ENCODE peak calls at places on chromosomes 5 and 9, in nine cellular contexts. One of them, this sample, is unnamed.

GRCh38 chr5:81896764-81897163 is 75.1 kb upstream of the ATG10 start:
- DNase-seq in cardiac muscle cell: no peak
- DNase-seq in brain pericyte: no peak
- DNase-seq in D721Med: no peak
- DNase-seq in HuH-7: no peak
- DNase-seq in mesenteric fat pad: no peak
- DNase-seq in NCI-H1092: no peak
- DNase-seq in MV-4-11: peak; percentile 51
- DNase-seq in epithelial cell of esophagus: peak; percentile 7
- DNase-seq in this sample: no peak

GRCh38 chr5:168920019-168920813 is 341.0 kb upstream of the PANK3 start:
- DNase-seq in MV-4-11: peak; percentile 55
- DNase-seq in cardiac muscle cell: no peak
- DNase-seq in mesenteric fat pad: no peak
- DNase-seq in D721Med: no peak
- DNase-seq in HuH-7: no peak
- DNase-seq in NCI-H1092: no peak
- DNase-seq in brain pericyte: no peak
- DNase-seq in epithelial cell of esophagus: no peak
- DNase-seq in this sample: no peak

GRCh38 chr9:87950765-87951488 is 23.4 kb downstream of the CDK20 start:
- DNase-seq in mesenteric fat pad: no peak
- DNase-seq in D721Med: no peak
- DNase-seq in HuH-7: peak; percentile 55
- DNase-seq in epithelial cell of esophagus: peak; percentile 50
- DNase-seq in MV-4-11: peak; percentile 5
- DNase-seq in NCI-H1092: peak; percentile 1
- DNase-seq in cardiac muscle cell: peak; percentile 44
- DNase-seq in brain pericyte: no peak
- DNase-seq in this sample: no peak

GRCh38 chr5:37553720-37554402 is 174.7 kb downstream of the WDR70 start:
- DNase-seq in mesenteric fat pad: no peak
- DNase-seq in epithelial cell of esophagus: peak; percentile 9
- DNase-seq in cardiac muscle cell: no peak
- DNase-seq in HuH-7: no peak
- DNase-seq in NCI-H1092: no peak
- DNase-seq in D721Med: no peak
- DNase-seq in brain pericyte: no peak
- DNase-seq in MV-4-11: peak; percentile 1
- DNase-seq in this sample: no peak

GRCh38 chr9:121559183-121559582 is 59.5 kb upstream of the GGTA1 start:
- DNase-seq in NCI-H1092: no peak
- DNase-seq in brain pericyte: no peak
- DNase-seq in HuH-7: no peak
- DNase-seq in MV-4-11: peak; percentile 12
- DNase-seq in cardiac muscle cell: no peak
- DNase-seq in D721Med: no peak
- DNase-seq in epithelial cell of esophagus: peak; percentile 79
- DNase-seq in mesenteric fat pad: no peak
- DNase-seq in this sample: no peak

GRCh38 chr9:95383198-95383673 is 65.7 kb upstream of the FANCC start:
- DNase-seq in MV-4-11: no peak
- DNase-seq in HuH-7: no peak
- DNase-seq in D721Med: no peak
- DNase-seq in NCI-H1092: no peak
- DNase-seq in cardiac muscle cell: no peak
- DNase-seq in brain pericyte: no peak
- DNase-seq in epithelial cell of esophagus: peak; percentile 4
- DNase-seq in mesenteric fat pad: no peak
- DNase-seq in this sample: no peak

GRCh38 chr9:126097679-126098078 is 228.9 kb upstream of the MVB12B start:
- DNase-seq in D721Med: no peak
- DNase-seq in brain pericyte: no peak
- DNase-seq in MV-4-11: no peak
- DNase-seq in NCI-H1092: no peak
- DNase-seq in HuH-7: no peak
- DNase-seq in cardiac muscle cell: no peak
- DNase-seq in epithelial cell of esophagus: no peak
- DNase-seq in mesenteric fat pad: no peak
- DNase-seq in this sample: no peak

GRCh38 chr5:177984565-177985166 is 11.4 kb downstream of the PROP1 start:
- DNase-seq in NCI-H1092: no peak
- DNase-seq in HuH-7: no peak
- DNase-seq in epithelial cell of esophagus: no peak
- DNase-seq in cardiac muscle cell: no peak
- DNase-seq in D721Med: no peak
- DNase-seq in MV-4-11: no peak
- DNase-seq in mesenteric fat pad: peak; percentile 81
- DNase-seq in brain pericyte: no peak
- DNase-seq in this sample: no peak

GRCh38 chr5:171162602-171163001 is 146.4 kb upstream of the TLX3 start:
- DNase-seq in MV-4-11: peak; percentile 64
- DNase-seq in epithelial cell of esophagus: peak; percentile 29
- DNase-seq in NCI-H1092: no peak
- DNase-seq in HuH-7: peak; percentile 7
- DNase-seq in D721Med: no peak
- DNase-seq in mesenteric fat pad: no peak
- DNase-seq in cardiac muscle cell: peak; percentile 44
- DNase-seq in brain pericyte: no peak
- DNase-seq in this sample: no peak

GRCh38 chr5:90548069-90548593 is 10.5 kb upstream of the ADGRV1 start:
- DNase-seq in NCI-H1092: peak; percentile 64
- DNase-seq in epithelial cell of esophagus: no peak
- DNase-seq in D721Med: no peak
- DNase-seq in MV-4-11: no peak
- DNase-seq in brain pericyte: no peak
- DNase-seq in HuH-7: peak; percentile 41
- DNase-seq in mesenteric fat pad: no peak
- DNase-seq in cardiac muscle cell: peak; percentile 16
- DNase-seq in this sample: no peak

GRCh38 chr5:132677191-132677590 is 3.4 kb downstream of the IL4 start:
- DNase-seq in MV-4-11: no peak
- DNase-seq in HuH-7: peak; percentile 63
- DNase-seq in cardiac muscle cell: peak; percentile 33
- DNase-seq in epithelial cell of esophagus: peak; percentile 85
- DNase-seq in mesenteric fat pad: no peak
- DNase-seq in brain pericyte: no peak
- DNase-seq in NCI-H1092: no peak
- DNase-seq in D721Med: no peak
- DNase-seq in this sample: no peak

GRCh38 chr9:71037521-71037920 is 83.9 kb downstream of the TRPM3 start:
- DNase-seq in cardiac muscle cell: no peak
- DNase-seq in MV-4-11: no peak
- DNase-seq in NCI-H1092: no peak
- DNase-seq in HuH-7: no peak
- DNase-seq in mesenteric fat pad: no peak
- DNase-seq in brain pericyte: no peak
- DNase-seq in epithelial cell of esophagus: no peak
- DNase-seq in D721Med: no peak
- DNase-seq in this sample: no peak

GRCh38 chr9:138099803-138100598 is 222.4 kb downstream of the CACNA1B start:
- DNase-seq in MV-4-11: no peak
- DNase-seq in NCI-H1092: no peak
- DNase-seq in cardiac muscle cell: no peak
- DNase-seq in D721Med: no peak
- DNase-seq in epithelial cell of esophagus: no peak
- DNase-seq in HuH-7: peak; percentile 2
- DNase-seq in brain pericyte: no peak
- DNase-seq in mesenteric fat pad: peak; percentile 67
- DNase-seq in this sample: no peak

GRCh38 chr5:38465045-38465444 is 91.4 kb downstream of the LIFR start:
- DNase-seq in cardiac muscle cell: no peak
- DNase-seq in MV-4-11: no peak
- DNase-seq in HuH-7: no peak
- DNase-seq in mesenteric fat pad: no peak
- DNase-seq in D721Med: no peak
- DNase-seq in NCI-H1092: no peak
- DNase-seq in brain pericyte: peak; percentile 33
- DNase-seq in epithelial cell of esophagus: no peak
- DNase-seq in this sample: no peak

GRCh38 chr5:9447691-9448090 is 98.2 kb downstream of the SEMA5A start:
- DNase-seq in HuH-7: no peak
- DNase-seq in NCI-H1092: no peak
- DNase-seq in D721Med: no peak
- DNase-seq in mesenteric fat pad: no peak
- DNase-seq in brain pericyte: no peak
- DNase-seq in cardiac muscle cell: no peak
- DNase-seq in epithelial cell of esophagus: no peak
- DNase-seq in MV-4-11: no peak
- DNase-seq in this sample: no peak

GRCh38 chr9:128159073-128159783 is 837 bp upstream of the BBLN start:
- DNase-seq in epithelial cell of esophagus: no peak
- DNase-seq in NCI-H1092: no peak
- DNase-seq in HuH-7: peak; percentile 62
- DNase-seq in mesenteric fat pad: no peak
- DNase-seq in MV-4-11: peak; percentile 58
- DNase-seq in brain pericyte: no peak
- DNase-seq in D721Med: no peak
- DNase-seq in cardiac muscle cell: no peak
- DNase-seq in this sample: peak; percentile 37

GRCh38 chr5:88279584-88279983 is 10.9 kb upstream of the TMEM161B start:
- DNase-seq in mesenteric fat pad: no peak
- DNase-seq in NCI-H1092: no peak
- DNase-seq in cardiac muscle cell: no peak
- DNase-seq in D721Med: no peak
- DNase-seq in brain pericyte: no peak
- DNase-seq in HuH-7: no peak
- DNase-seq in MV-4-11: peak; percentile 56
- DNase-seq in epithelial cell of esophagus: peak; percentile 68
- DNase-seq in this sample: no peak

GRCh38 chr9:75238311-75238976 is 150.1 kb downstream of the OSTF1 start:
- DNase-seq in epithelial cell of esophagus: peak; percentile 91
- DNase-seq in HuH-7: peak; percentile 30
- DNase-seq in MV-4-11: peak; percentile 71
- DNase-seq in D721Med: peak; percentile 20
- DNase-seq in cardiac muscle cell: peak; percentile 77
- DNase-seq in mesenteric fat pad: no peak
- DNase-seq in brain pericyte: no peak
- DNase-seq in NCI-H1092: peak; percentile 26
- DNase-seq in this sample: peak; percentile 36

GRCh38 chr5:107430077-107430625 is 240.6 kb downstream of the EFNA5 start:
- DNase-seq in HuH-7: no peak
- DNase-seq in brain pericyte: no peak
- DNase-seq in NCI-H1092: no peak
- DNase-seq in MV-4-11: no peak
- DNase-seq in mesenteric fat pad: no peak
- DNase-seq in epithelial cell of esophagus: no peak
- DNase-seq in cardiac muscle cell: peak; percentile 24
- DNase-seq in D721Med: no peak
- DNase-seq in this sample: no peak

GRCh38 chr9:106862946-106863740 is at the start of gene ZNF462:
- DNase-seq in brain pericyte: no peak
- DNase-seq in epithelial cell of esophagus: peak; percentile 24
- DNase-seq in D721Med: no peak
- DNase-seq in NCI-H1092: peak; percentile 56
- DNase-seq in MV-4-11: no peak
- DNase-seq in mesenteric fat pad: no peak
- DNase-seq in cardiac muscle cell: peak; percentile 66
- DNase-seq in HuH-7: no peak
- DNase-seq in this sample: no peak

GRCh38 chr9:124228516-124228915 is 29.2 kb upstream of the NEK6 start:
- DNase-seq in brain pericyte: no peak
- DNase-seq in D721Med: no peak
- DNase-seq in HuH-7: no peak
- DNase-seq in MV-4-11: no peak
- DNase-seq in cardiac muscle cell: no peak
- DNase-seq in mesenteric fat pad: no peak
- DNase-seq in epithelial cell of esophagus: no peak
- DNase-seq in NCI-H1092: no peak
- DNase-seq in this sample: no peak

GRCh38 chr5:1787472-1788047 is 12.1 kb downstream of the MRPL36 start:
- DNase-seq in HuH-7: no peak
- DNase-seq in mesenteric fat pad: peak; percentile 73
- DNase-seq in cardiac muscle cell: no peak
- DNase-seq in NCI-H1092: no peak
- DNase-seq in MV-4-11: no peak
- DNase-seq in D721Med: no peak
- DNase-seq in brain pericyte: no peak
- DNase-seq in epithelial cell of esophagus: no peak
- DNase-seq in this sample: no peak

GRCh38 chr5:52682492-52682891 is 105.2 kb upstream of the ITGA1 start:
- DNase-seq in cardiac muscle cell: no peak
- DNase-seq in MV-4-11: no peak
- DNase-seq in mesenteric fat pad: no peak
- DNase-seq in D721Med: no peak
- DNase-seq in HuH-7: no peak
- DNase-seq in NCI-H1092: no peak
- DNase-seq in brain pericyte: no peak
- DNase-seq in epithelial cell of esophagus: no peak
- DNase-seq in this sample: no peak

GRCh38 chr9:78316151-78316892 is 19.4 kb downstream of the PSAT1 start:
- DNase-seq in mesenteric fat pad: peak; percentile 37
- DNase-seq in cardiac muscle cell: no peak
- DNase-seq in brain pericyte: no peak
- DNase-seq in NCI-H1092: no peak
- DNase-seq in MV-4-11: no peak
- DNase-seq in epithelial cell of esophagus: no peak
- DNase-seq in D721Med: no peak
- DNase-seq in HuH-7: no peak
- DNase-seq in this sample: no peak

GRCh38 chr5:131548190-131548589 is 86.8 kb downstream of the RAPGEF6 start:
- DNase-seq in NCI-H1092: no peak
- DNase-seq in brain pericyte: no peak
- DNase-seq in mesenteric fat pad: no peak
- DNase-seq in D721Med: no peak
- DNase-seq in epithelial cell of esophagus: no peak
- DNase-seq in HuH-7: no peak
- DNase-seq in MV-4-11: no peak
- DNase-seq in cardiac muscle cell: no peak
- DNase-seq in this sample: no peak

GRCh38 chr5:71658916-71659661 is 60.0 kb upstream of the CARTPT start:
- DNase-seq in NCI-H1092: no peak
- DNase-seq in MV-4-11: peak; percentile 8
- DNase-seq in HuH-7: peak; percentile 20
- DNase-seq in D721Med: peak; percentile 44
- DNase-seq in mesenteric fat pad: no peak
- DNase-seq in cardiac muscle cell: no peak
- DNase-seq in epithelial cell of esophagus: peak; percentile 20
- DNase-seq in brain pericyte: no peak
- DNase-seq in this sample: no peak

GRCh38 chr9:133975511-133975910 is 16.6 kb downstream of the VAV2 start:
- DNase-seq in cardiac muscle cell: no peak
- DNase-seq in HuH-7: no peak
- DNase-seq in D721Med: no peak
- DNase-seq in NCI-H1092: no peak
- DNase-seq in MV-4-11: no peak
- DNase-seq in brain pericyte: no peak
- DNase-seq in mesenteric fat pad: no peak
- DNase-seq in epithelial cell of esophagus: no peak
- DNase-seq in this sample: no peak

GRCh38 chr9:34628656-34629491 is at the start of gene ARID3C:
- DNase-seq in D721Med: no peak
- DNase-seq in epithelial cell of esophagus: peak; percentile 43
- DNase-seq in mesenteric fat pad: no peak
- DNase-seq in MV-4-11: no peak
- DNase-seq in HuH-7: peak; percentile 51
- DNase-seq in brain pericyte: no peak
- DNase-seq in NCI-H1092: peak; percentile 40
- DNase-seq in cardiac muscle cell: peak; percentile 72
- DNase-seq in this sample: no peak

GRCh38 chr9:3768698-3769458 is 243.1 kb upstream of the RFX3 start:
- DNase-seq in epithelial cell of esophagus: no peak
- DNase-seq in D721Med: no peak
- DNase-seq in HuH-7: no peak
- DNase-seq in brain pericyte: no peak
- DNase-seq in cardiac muscle cell: no peak
- DNase-seq in mesenteric fat pad: no peak
- DNase-seq in MV-4-11: no peak
- DNase-seq in NCI-H1092: no peak
- DNase-seq in this sample: no peak

GRCh38 chr5:1536298-1537165 is 12.8 kb upstream of the LPCAT1 start:
- DNase-seq in mesenteric fat pad: peak; percentile 86
- DNase-seq in NCI-H1092: no peak
- DNase-seq in cardiac muscle cell: no peak
- DNase-seq in epithelial cell of esophagus: peak; percentile 31
- DNase-seq in brain pericyte: no peak
- DNase-seq in MV-4-11: peak; percentile 26
- DNase-seq in D721Med: no peak
- DNase-seq in HuH-7: no peak
- DNase-seq in this sample: peak; percentile 61

GRCh38 chr5:140674629-140675028 is 1.3 kb upstream of the DND1 start:
- DNase-seq in HuH-7: no peak
- DNase-seq in D721Med: no peak
- DNase-seq in NCI-H1092: no peak
- DNase-seq in brain pericyte: no peak
- DNase-seq in MV-4-11: no peak
- DNase-seq in epithelial cell of esophagus: no peak
- DNase-seq in cardiac muscle cell: no peak
- DNase-seq in mesenteric fat pad: no peak
- DNase-seq in this sample: no peak